ENCODE peak calls at places on chromosomes 5 and 9, in six cellular contexts. T is HCT116, E is A549, M is endothelial cell of umbilical vein, Z is GM12878, Y is K562. C is an unnamed sample.

GRCh38 chr5:65611524-65611923 is 12.6 kb downstream of the TRIM23 start:
- DNase-seq in E (peak; percentile 30), M (no peak), Y (no peak), Z (no peak), T (no peak), C (no peak)

GRCh38 chr5:59579101-59579885 is 314.2 kb downstream of the PDE4D start:
- DNase-seq in M (no peak), E (no peak), Y (no peak), T (no peak), Z (no peak), C (no peak)

GRCh38 chr9:126461608-126462007 is 135.0 kb downstream of the MVB12B start:
- DNase-seq in E (no peak), Y (no peak), T (no peak), Z (no peak), M (no peak), C (no peak)

GRCh38 chr5:4976918-4977317 is 163.2 kb upstream of the ADAMTS16 start:
- DNase-seq in Y (no peak), T (no peak), M (no peak), Z (no peak), E (no peak), C (no peak)

GRCh38 chr9:131407717-131408195 is 13.9 kb downstream of the PRRC2B start:
- DNase-seq in Z (no peak), M (peak; percentile 63), T (no peak), E (peak; percentile 45), Y (peak; percentile 61), C (peak; percentile 56)

GRCh38 chr9:77514886-77515711 is 133.0 kb downstream of the GNA14 start:
- DNase-seq in Z (no peak), E (peak; percentile 59), T (no peak), Y (no peak), M (peak; percentile 94), C (peak; percentile 11)

GRCh38 chr5:77925503-77925902 is 149.4 kb upstream of the TBCA start:
- DNase-seq in Y (no peak), T (no peak), Z (no peak), M (no peak), E (no peak), C (no peak)

GRCh38 chr9:18596920-18597319 is 123.0 kb downstream of the ADAMTSL1 start:
- DNase-seq in Z (no peak), E (no peak), T (no peak), Y (no peak), M (no peak), C (peak; percentile 22)

GRCh38 chr9:33111621-33112020 is 35.1 kb upstream of the SMU1 start:
- DNase-seq in E (no peak), Z (no peak), M (no peak), T (no peak), Y (no peak), C (no peak)

GRCh38 chr5:173012882-173013281 is 29.3 kb downstream of the ATP6V0E1 start:
- DNase-seq in M (no peak), E (no peak), T (no peak), Y (no peak), Z (no peak), C (peak; percentile 30)

GRCh38 chr5:119411291-119411934 is 40.9 kb upstream of the HSD17B4 start:
- DNase-seq in M (peak; percentile 35), Z (no peak), E (no peak), Y (no peak), T (no peak), C (no peak)

GRCh38 chr5:36944607-36945225 is 68.1 kb downstream of the NIPBL start:
- DNase-seq in Y (peak; percentile 22), M (peak; percentile 69), E (peak; percentile 74), T (peak; percentile 51), Z (no peak), C (peak; percentile 78)

GRCh38 chr9:110142868-110143866 is 64.8 kb downstream of the C9orf152 start:
- DNase-seq in Z (no peak), M (peak; percentile 26), Y (peak; percentile 22), T (no peak), E (peak; percentile 51), C (no peak)

GRCh38 chr5:55638455-55638854 is 73.7 kb downstream of the SLC38A9 start:
- DNase-seq in Y (no peak), Z (no peak), E (no peak), T (no peak), M (no peak), C (no peak)

GRCh38 chr5:15459200-15459599 is 40.8 kb upstream of the FBXL7 start:
- DNase-seq in Y (no peak), T (no peak), M (no peak), E (no peak), Z (no peak), C (no peak)

DNA sequence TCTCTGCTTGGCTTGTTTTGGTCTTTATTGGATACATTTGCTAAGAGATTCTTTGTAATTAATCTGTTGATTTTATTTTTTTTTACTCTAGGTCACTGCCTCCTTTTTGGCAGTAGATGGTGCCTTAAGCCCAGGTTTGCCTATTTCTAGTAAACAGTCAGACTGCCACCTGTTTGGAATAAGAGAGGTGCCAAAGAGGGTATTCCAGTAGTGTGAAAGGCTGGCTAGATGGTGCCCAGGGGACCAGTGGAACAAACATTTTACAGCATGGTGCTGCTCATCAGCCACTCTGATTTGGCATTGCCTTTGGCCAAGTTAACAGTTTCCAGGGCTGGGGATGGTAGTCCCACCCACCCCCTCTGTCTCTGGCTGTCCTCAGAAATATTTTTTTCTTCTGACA is 36.7 kb upstream of the FBXL7 start:
- DNase-seq in M (peak; percentile 52), E (peak; percentile 7), Z (no peak), Y (no peak), T (no peak), C (no peak)
- TF ChIP-seq CTCF in M (peak; percentile 30), E (peak; percentile 37), Z (no peak), Y (no peak), T (no peak), C (no peak)

DNA sequence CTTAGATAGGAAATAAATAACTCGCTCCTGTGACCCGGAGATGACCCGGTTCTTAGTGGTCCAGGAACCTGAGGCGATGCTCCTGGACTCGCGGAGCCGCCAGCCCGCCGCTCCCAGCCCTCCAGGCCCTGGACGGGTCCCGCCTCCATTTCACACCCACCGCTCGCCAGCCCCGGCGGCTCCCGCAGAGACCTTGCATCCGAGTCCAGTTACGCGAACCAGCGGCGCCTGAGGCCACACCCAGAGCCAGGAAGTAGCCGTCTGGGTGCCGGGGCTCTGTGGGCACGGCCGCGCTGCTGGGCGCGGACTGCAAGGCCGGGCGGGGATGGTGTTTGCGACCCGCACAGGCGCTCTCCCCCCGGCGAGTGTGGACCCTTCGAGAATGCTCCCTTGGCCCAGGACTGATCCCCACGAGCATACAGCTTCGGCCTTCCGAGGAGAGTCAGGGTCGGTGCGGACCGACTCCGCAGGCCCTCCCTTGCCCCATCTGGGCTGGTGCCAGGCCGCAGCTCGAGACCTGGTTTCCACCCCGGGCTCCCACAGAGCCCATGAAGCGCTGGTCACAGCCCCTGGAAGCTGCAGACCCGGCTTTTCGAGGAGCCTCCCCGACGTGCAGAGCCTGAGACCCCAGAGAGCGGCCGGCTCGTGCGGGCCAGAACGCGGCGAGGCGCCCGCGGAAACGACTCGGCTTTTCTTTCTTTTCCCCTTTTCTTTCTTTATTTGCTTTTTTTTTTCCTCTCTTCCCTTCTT is 5.2 kb upstream of the BARX1 start:
- DNase-seq in T (no peak), Z (no peak), E (no peak), M (no peak), Y (no peak), C (no peak)
- TF ChIP-seq MAX in T (no peak), Z (no peak), E (no peak), M (no peak), Y (no peak), C (no peak)

GRCh38 chr5:151156732-151157402 is 712 bp downstream of the ANXA6 start:
- DNase-seq in T (no peak), E (no peak), M (peak; percentile 19), Y (no peak), Z (no peak), C (peak; percentile 79)

GRCh38 chr5:151155777-151156731 is 1.5 kb downstream of the ANXA6 start:
- DNase-seq in Y (no peak), T (no peak), Z (no peak), E (no peak), M (peak; percentile 36), C (peak; percentile 60)

GRCh38 chr5:151159649-151160373 is 2.2 kb upstream of the ANXA6 start:
- DNase-seq in T (no peak), M (no peak), Z (no peak), E (no peak), Y (no peak), C (no peak)

GRCh38 chr5:151158287-151158661 is 695 bp upstream of the ANXA6 start:
- DNase-seq in T (peak; percentile 23), Y (peak; percentile 85), M (no peak), E (no peak), Z (no peak), C (peak; percentile 68)

GRCh38 chr5:151157426-151158286 is at the start of gene ANXA6:
- DNase-seq in Z (no peak), E (peak; percentile 63), Y (peak; percentile 92), M (peak; percentile 83), T (peak; percentile 45), C (peak; percentile 86)
- TF ChIP-seq POLR2A in Z (peak; percentile 81), E (peak; percentile 67), Y (peak; percentile 30), M (no peak), T (peak; percentile 71), C (peak; percentile 47)

GRCh38 chr9:31124389-31124788 is 1260.1 kb upstream of the ACO1 start:
- DNase-seq in M (no peak), Z (no peak), E (no peak), Y (no peak), T (no peak), C (no peak)

DNA sequence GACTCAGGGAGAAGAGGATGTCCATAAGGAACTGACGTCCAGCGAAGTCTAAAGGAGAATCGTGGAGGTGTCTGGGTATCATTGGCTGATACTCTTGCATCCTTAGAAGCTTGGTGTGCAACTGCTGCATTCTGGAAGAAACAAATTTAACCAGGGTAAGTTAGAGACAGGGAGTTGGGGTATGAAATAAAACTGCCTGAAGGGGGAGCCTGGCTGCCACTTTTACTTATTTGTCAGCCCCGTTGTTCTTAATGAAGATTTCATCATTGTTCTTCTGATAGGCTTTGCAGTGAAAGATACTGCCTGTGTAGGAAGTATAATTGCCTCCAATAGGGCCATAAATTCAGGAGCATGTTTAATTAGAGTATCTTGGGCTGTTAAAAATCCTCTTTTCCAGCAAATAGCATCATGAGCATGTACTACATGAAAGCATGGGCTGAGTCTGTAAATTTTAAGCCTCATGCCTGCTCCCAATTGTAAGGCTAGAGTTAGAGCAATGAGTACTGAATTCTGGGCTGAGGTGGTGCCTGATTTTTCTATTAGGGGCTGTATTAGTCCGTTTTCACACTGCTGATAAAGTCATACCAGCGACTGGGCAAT is 1264.5 kb upstream of the ACO1 start:
- DNase-seq in M (peak; percentile 47), Z (no peak), E (peak; percentile 21), Y (no peak), T (peak; percentile 6), C (peak; percentile 54)
- TF ChIP-seq CTCF in M (peak; percentile 47), Z (peak; percentile 52), E (peak; percentile 21), Y (no peak), T (peak; percentile 34), C (peak; percentile 13)

DNA sequence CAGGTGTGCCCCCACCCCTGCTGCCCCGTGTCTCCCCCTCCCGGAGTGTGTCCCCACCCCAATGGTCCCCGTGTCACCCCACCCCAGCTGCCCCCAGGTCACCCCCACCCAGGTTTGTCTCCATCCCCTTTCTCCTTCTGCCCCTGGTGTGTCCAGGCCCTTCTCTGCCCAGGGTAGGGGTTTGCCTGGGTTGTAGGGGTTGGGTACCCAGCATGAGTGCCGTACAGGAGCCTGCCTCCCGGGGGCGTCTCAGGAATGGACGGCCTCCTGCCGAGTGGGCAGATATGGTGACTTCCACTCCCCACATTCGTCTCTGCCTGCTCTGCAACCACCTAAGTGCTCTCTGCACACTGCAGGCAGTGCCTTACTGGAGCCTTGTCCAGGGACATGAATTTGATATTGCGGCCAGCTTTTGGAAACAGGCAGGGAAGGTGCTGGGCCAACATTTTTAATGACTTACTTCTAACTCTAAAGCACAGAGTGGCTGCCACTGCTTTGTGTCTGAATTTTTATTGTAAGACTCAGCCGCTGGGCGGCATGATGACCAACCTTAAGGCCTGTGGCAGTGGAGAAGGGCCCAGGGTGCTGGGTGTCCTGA is 6.7 kb downstream of the LRRC14B start:
- DNase-seq in E (no peak), Y (no peak), T (no peak), M (no peak), Z (no peak), C (no peak)
- TF ChIP-seq MAX in E (no peak), Y (no peak), T (no peak), M (no peak), Z (no peak), C (no peak)

C was measured in NB4.